ENCODE peak calls at places on chromosomes 11 and 22, in ten cellular contexts. One of them, this sample, is unnamed.

GRCh38 chr11:103494491-103494890 is 385.3 kb downstream of the DYNC2H1 start:
- DNase-seq in IMR-90: no peak
- DNase-seq in A549: no peak
- DNase-seq in mesendoderm: no peak
- DNase-seq in OCI-LY7: no peak
- DNase-seq in mammary epithelial cell: no peak
- DNase-seq in HCT116: no peak
- DNase-seq in PC-9: no peak
- DNase-seq in neuronal stem cell: no peak
- DNase-seq in mesenchymal stem cell: no peak
- DNase-seq in this sample: no peak

GRCh38 chr11:77090373-77091111 is 12.1 kb upstream of the OMP start:
- DNase-seq in mammary epithelial cell: no peak
- DNase-seq in neuronal stem cell: no peak
- DNase-seq in HCT116: no peak
- DNase-seq in IMR-90: no peak
- DNase-seq in OCI-LY7: no peak
- DNase-seq in mesendoderm: no peak
- DNase-seq in mesenchymal stem cell: no peak
- DNase-seq in A549: no peak
- DNase-seq in PC-9: no peak
- DNase-seq in this sample: no peak

GRCh38 chr11:66850235-66850587 is 6.7 kb upstream of the LRFN4 start:
- DNase-seq in mammary epithelial cell: no peak
- DNase-seq in HCT116: no peak
- DNase-seq in mesendoderm: no peak
- DNase-seq in PC-9: no peak
- DNase-seq in OCI-LY7: no peak
- DNase-seq in mesenchymal stem cell: no peak
- DNase-seq in A549: no peak
- DNase-seq in neuronal stem cell: no peak
- DNase-seq in IMR-90: no peak
- DNase-seq in this sample: no peak

GRCh38 chr11:114315749-114316368 is 19.7 kb downstream of the NNMT start:
- DNase-seq in mesendoderm: peak; percentile 17
- DNase-seq in mammary epithelial cell: no peak
- DNase-seq in neuronal stem cell: no peak
- DNase-seq in PC-9: no peak
- DNase-seq in mesenchymal stem cell: peak; percentile 79
- DNase-seq in A549: peak; percentile 32
- DNase-seq in OCI-LY7: no peak
- DNase-seq in HCT116: no peak
- DNase-seq in IMR-90: no peak
- DNase-seq in this sample: no peak

GRCh38 chr11:84390441-84391078 is 1104.4 kb upstream of the CCDC90B start:
- DNase-seq in neuronal stem cell: peak; percentile 39
- DNase-seq in mesendoderm: peak; percentile 88
- DNase-seq in mesenchymal stem cell: no peak
- DNase-seq in OCI-LY7: no peak
- DNase-seq in mammary epithelial cell: peak; percentile 0
- DNase-seq in A549: no peak
- DNase-seq in HCT116: no peak
- DNase-seq in PC-9: peak; percentile 13
- DNase-seq in IMR-90: no peak
- DNase-seq in this sample: peak; percentile 14

GRCh38 chr22:48485144-48486135 is 1342.2 kb downstream of the BRD1 start:
- DNase-seq in OCI-LY7: no peak
- DNase-seq in neuronal stem cell: no peak
- DNase-seq in mesenchymal stem cell: no peak
- DNase-seq in IMR-90: no peak
- DNase-seq in mammary epithelial cell: no peak
- DNase-seq in PC-9: no peak
- DNase-seq in mesendoderm: no peak
- DNase-seq in HCT116: no peak
- DNase-seq in A549: no peak
- DNase-seq in this sample: no peak

GRCh38 chr22:32746715-32747114 is 54.8 kb upstream of the TIMP3 start:
- DNase-seq in HCT116: no peak
- DNase-seq in PC-9: no peak
- DNase-seq in IMR-90: no peak
- DNase-seq in mesenchymal stem cell: no peak
- DNase-seq in OCI-LY7: no peak
- DNase-seq in mesendoderm: peak; percentile 23
- DNase-seq in neuronal stem cell: no peak
- DNase-seq in mammary epithelial cell: no peak
- DNase-seq in A549: no peak
- DNase-seq in this sample: no peak

GRCh38 chr11:130179396-130180306 is 20.1 kb downstream of the ST14 start:
- DNase-seq in mesendoderm: no peak
- DNase-seq in HCT116: no peak
- DNase-seq in IMR-90: no peak
- DNase-seq in PC-9: no peak
- DNase-seq in A549: no peak
- DNase-seq in mammary epithelial cell: no peak
- DNase-seq in OCI-LY7: peak; percentile 76
- DNase-seq in neuronal stem cell: no peak
- DNase-seq in mesenchymal stem cell: no peak
- DNase-seq in this sample: no peak

GRCh38 chr22:21915624-21916308 is 36.9 kb downstream of the PPM1F start:
- DNase-seq in OCI-LY7: no peak
- DNase-seq in HCT116: no peak
- DNase-seq in mesendoderm: no peak
- DNase-seq in IMR-90: no peak
- DNase-seq in PC-9: no peak
- DNase-seq in neuronal stem cell: no peak
- DNase-seq in A549: no peak
- DNase-seq in mammary epithelial cell: no peak
- DNase-seq in mesenchymal stem cell: no peak
- DNase-seq in this sample: no peak

GRCh38 chr11:27718346-27718852 is 18.1 kb upstream of the BDNF start:
- DNase-seq in A549: peak; percentile 76
- DNase-seq in OCI-LY7: no peak
- DNase-seq in PC-9: peak; percentile 55
- DNase-seq in mammary epithelial cell: peak; percentile 39
- DNase-seq in mesendoderm: peak; percentile 95
- DNase-seq in neuronal stem cell: peak; percentile 73
- DNase-seq in IMR-90: peak; percentile 95
- DNase-seq in HCT116: peak; percentile 73
- DNase-seq in mesenchymal stem cell: peak; percentile 95
- DNase-seq in this sample: peak; percentile 91

DNA sequence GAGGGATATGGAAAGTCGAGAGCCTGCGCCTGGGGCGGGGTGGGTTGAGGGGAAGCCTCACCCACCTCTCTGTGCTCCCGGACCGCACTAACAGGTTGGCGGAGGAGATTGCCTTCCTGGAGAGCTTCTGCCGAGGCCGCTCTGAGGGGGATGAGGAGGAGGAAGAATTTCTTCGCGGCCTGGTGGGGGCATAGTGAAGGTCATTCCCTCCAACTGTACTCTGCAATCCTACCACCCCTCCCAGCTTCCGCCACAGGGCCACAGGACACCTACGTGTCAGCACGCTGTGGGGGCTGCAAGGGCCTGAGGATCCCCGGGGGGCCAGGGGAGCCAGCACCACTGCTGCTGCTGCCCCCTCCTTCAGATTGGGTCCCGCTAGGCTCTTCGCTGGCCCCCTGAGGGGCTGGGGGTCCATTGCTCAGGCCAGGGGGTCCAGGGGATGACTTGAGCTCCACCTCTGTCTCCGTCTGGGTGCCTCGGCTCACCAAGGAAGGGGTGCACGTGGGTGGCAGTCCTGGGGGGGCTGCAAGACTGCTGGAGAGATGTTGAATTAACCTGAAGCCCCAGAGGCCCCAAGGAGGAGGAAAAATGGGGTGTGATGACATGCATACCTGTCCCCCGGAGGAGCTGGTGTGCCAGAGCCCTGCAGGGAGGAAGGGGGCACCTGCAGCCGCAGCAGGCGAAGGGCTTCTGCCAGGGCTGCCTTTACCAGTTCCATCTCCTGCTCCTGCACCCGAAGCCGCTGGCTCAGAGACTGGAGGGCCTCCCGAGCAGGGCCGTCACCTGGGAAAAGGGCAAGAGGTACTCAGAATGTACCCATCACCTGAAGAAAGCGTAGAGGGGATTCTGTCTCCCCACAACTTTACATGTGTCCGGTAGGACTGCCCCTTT is 1.5 kb downstream of the EML3 start:
- DNase-seq in mesenchymal stem cell: no peak
- DNase-seq in mammary epithelial cell: no peak
- DNase-seq in PC-9: no peak
- DNase-seq in A549: no peak
- DNase-seq in neuronal stem cell: no peak
- DNase-seq in mesendoderm: no peak
- DNase-seq in IMR-90: no peak
- DNase-seq in OCI-LY7: no peak
- DNase-seq in HCT116: no peak
- DNase-seq in this sample: no peak
- H3K4me3 ChIP-seq in mesenchymal stem cell: peak overlapping the region; percentile 85
- H3K4me3 ChIP-seq in mammary epithelial cell: peak overlapping the region; percentile 72
- H3K4me3 ChIP-seq in PC-9: peak overlapping the region; percentile 85
- H3K4me3 ChIP-seq in A549: peak overlapping the region; percentile 61
- H3K4me3 ChIP-seq in neuronal stem cell: peak overlapping the region; percentile 57
- H3K4me3 ChIP-seq in mesendoderm: peak overlapping the region; percentile 82
- H3K4me3 ChIP-seq in IMR-90: peak overlapping the region; percentile 78
- H3K4me3 ChIP-seq in OCI-LY7: peak overlapping the region; percentile 71
- H3K4me3 ChIP-seq in HCT116: peak overlapping the region; percentile 87
- H3K4me3 ChIP-seq in this sample: peak overlapping the region; percentile 82

GRCh38 chr22:17536269-17536668 is 27.0 kb upstream of the SLC25A18 start:
- DNase-seq in IMR-90: no peak
- DNase-seq in mesendoderm: no peak
- DNase-seq in neuronal stem cell: no peak
- DNase-seq in PC-9: no peak
- DNase-seq in OCI-LY7: no peak
- DNase-seq in mammary epithelial cell: no peak
- DNase-seq in HCT116: no peak
- DNase-seq in A549: no peak
- DNase-seq in mesenchymal stem cell: no peak
- DNase-seq in this sample: peak; percentile 17
- H3K4me2 ChIP-seq in IMR-90: no peak overlapping the region
- H3K4me2 ChIP-seq in mesendoderm: no peak overlapping the region
- H3K4me2 ChIP-seq in neuronal stem cell: no peak overlapping the region
- H3K4me2 ChIP-seq in PC-9: no peak overlapping the region
- H3K4me2 ChIP-seq in OCI-LY7: no peak overlapping the region
- H3K4me2 ChIP-seq in mammary epithelial cell: no peak overlapping the region
- H3K4me2 ChIP-seq in HCT116: no peak overlapping the region
- H3K4me2 ChIP-seq in A549: no peak overlapping the region
- H3K4me2 ChIP-seq in mesenchymal stem cell: no peak overlapping the region
- H3K4me2 ChIP-seq in this sample: no peak overlapping the region

GRCh38 chr11:122776546-122776945 is 61.8 kb upstream of the CRTAM start:
- DNase-seq in A549: no peak
- DNase-seq in mesendoderm: no peak
- DNase-seq in mesenchymal stem cell: no peak
- DNase-seq in PC-9: no peak
- DNase-seq in OCI-LY7: no peak
- DNase-seq in HCT116: no peak
- DNase-seq in mammary epithelial cell: no peak
- DNase-seq in IMR-90: no peak
- DNase-seq in neuronal stem cell: no peak
- DNase-seq in this sample: no peak

GRCh38 chr11:122778148-122778547 is 60.2 kb upstream of the CRTAM start:
- DNase-seq in HCT116: no peak
- DNase-seq in mammary epithelial cell: peak; percentile 61
- DNase-seq in A549: peak; percentile 11
- DNase-seq in mesendoderm: no peak
- DNase-seq in OCI-LY7: no peak
- DNase-seq in PC-9: no peak
- DNase-seq in IMR-90: peak; percentile 65
- DNase-seq in mesenchymal stem cell: peak; percentile 44
- DNase-seq in neuronal stem cell: no peak
- DNase-seq in this sample: peak; percentile 38

GRCh38 chr11:122775675-122776271 is 62.5 kb upstream of the CRTAM start:
- DNase-seq in mesenchymal stem cell: no peak
- DNase-seq in HCT116: no peak
- DNase-seq in IMR-90: no peak
- DNase-seq in PC-9: no peak
- DNase-seq in A549: no peak
- DNase-seq in mesendoderm: no peak
- DNase-seq in mammary epithelial cell: no peak
- DNase-seq in neuronal stem cell: no peak
- DNase-seq in OCI-LY7: no peak
- DNase-seq in this sample: no peak

GRCh38 chr11:122772945-122773344 is 65.4 kb upstream of the CRTAM start:
- DNase-seq in OCI-LY7: no peak
- DNase-seq in A549: peak; percentile 25
- DNase-seq in mesendoderm: no peak
- DNase-seq in mesenchymal stem cell: peak; percentile 26
- DNase-seq in mammary epithelial cell: no peak
- DNase-seq in HCT116: no peak
- DNase-seq in neuronal stem cell: no peak
- DNase-seq in PC-9: no peak
- DNase-seq in IMR-90: peak; percentile 69
- DNase-seq in this sample: peak; percentile 63

DNA sequence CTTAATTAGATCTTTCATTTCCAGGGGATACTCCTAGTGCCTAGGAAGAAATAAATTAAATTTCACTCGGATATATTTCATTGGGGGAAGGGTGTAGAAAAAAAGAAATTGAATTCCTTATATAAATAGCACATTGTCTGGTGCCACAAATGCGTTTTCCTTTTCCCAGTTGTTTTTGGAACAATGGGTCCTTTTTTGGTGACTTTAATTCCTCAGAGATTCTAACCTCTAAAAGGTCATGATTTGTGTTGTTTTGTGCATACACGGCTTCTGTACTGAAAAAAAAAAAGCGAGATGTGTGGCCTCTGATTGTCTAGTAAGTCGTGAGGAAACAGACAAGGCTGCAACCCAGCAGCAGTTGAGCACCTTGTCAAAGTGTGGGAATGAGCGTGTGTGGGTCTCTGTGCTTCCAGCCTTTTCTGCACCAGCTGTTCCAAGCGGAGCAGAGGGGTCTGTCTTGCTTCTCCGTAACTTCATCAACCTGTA is 64.5 kb upstream of the CRTAM start:
- DNase-seq in mammary epithelial cell: no peak
- DNase-seq in HCT116: no peak
- DNase-seq in mesenchymal stem cell: no peak
- DNase-seq in IMR-90: no peak
- DNase-seq in A549: no peak
- DNase-seq in neuronal stem cell: no peak
- DNase-seq in PC-9: no peak
- DNase-seq in mesendoderm: no peak
- DNase-seq in OCI-LY7: no peak
- DNase-seq in this sample: no peak
- H3K4me3 ChIP-seq in mammary epithelial cell: no peak overlapping the region
- H3K4me3 ChIP-seq in HCT116: no peak overlapping the region
- H3K4me3 ChIP-seq in mesenchymal stem cell: no peak overlapping the region
- H3K4me3 ChIP-seq in IMR-90: no peak overlapping the region
- H3K4me3 ChIP-seq in A549: no peak overlapping the region
- H3K4me3 ChIP-seq in neuronal stem cell: no peak overlapping the region
- H3K4me3 ChIP-seq in PC-9: no peak overlapping the region
- H3K4me3 ChIP-seq in mesendoderm: no peak overlapping the region
- H3K4me3 ChIP-seq in OCI-LY7: no peak overlapping the region
- H3K4me3 ChIP-seq in this sample: no peak overlapping the region

DNA sequence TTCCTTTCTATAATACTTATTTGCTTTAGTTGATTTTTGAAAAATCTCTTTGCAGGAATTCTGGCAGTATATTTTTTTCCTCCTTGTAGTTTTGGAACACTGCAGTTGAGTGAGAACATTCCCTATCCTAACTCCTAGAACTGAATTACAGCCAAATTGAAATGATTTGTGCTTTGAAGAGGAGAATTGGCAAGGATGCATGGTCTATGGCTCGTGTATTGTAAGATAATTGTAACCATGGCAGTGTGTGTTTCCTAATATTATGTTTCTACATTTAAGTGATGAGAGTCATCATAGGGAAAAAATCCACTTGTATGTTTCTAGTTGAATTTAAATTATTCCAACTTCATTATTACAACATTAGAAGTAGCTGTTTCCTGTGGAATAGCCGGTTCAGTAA is 80.9 kb upstream of the MYO18B start:
- DNase-seq in neuronal stem cell: no peak
- DNase-seq in mammary epithelial cell: no peak
- DNase-seq in PC-9: no peak
- DNase-seq in A549: no peak
- DNase-seq in mesendoderm: no peak
- DNase-seq in OCI-LY7: no peak
- DNase-seq in mesenchymal stem cell: no peak
- DNase-seq in IMR-90: no peak
- DNase-seq in HCT116: no peak
- DNase-seq in this sample: peak; percentile 4
- H3K4me2 ChIP-seq in neuronal stem cell: no peak overlapping the region
- H3K4me2 ChIP-seq in mammary epithelial cell: no peak overlapping the region
- H3K4me2 ChIP-seq in PC-9: no peak overlapping the region
- H3K4me2 ChIP-seq in A549: no peak overlapping the region
- H3K4me2 ChIP-seq in mesendoderm: no peak overlapping the region
- H3K4me2 ChIP-seq in OCI-LY7: no peak overlapping the region
- H3K4me2 ChIP-seq in mesenchymal stem cell: no peak overlapping the region
- H3K4me2 ChIP-seq in IMR-90: no peak overlapping the region
- H3K4me2 ChIP-seq in HCT116: no peak overlapping the region
- H3K4me2 ChIP-seq in this sample: no peak overlapping the region

This sample was measured in astrocyte.